ENCODE peak calls at places on chromosomes 3 and 15, in nine cellular contexts. Q is naive B cell; M is AG10803; N is activated naive CD4-positive, alpha-beta T cell; I is GM12892; W is Right ventricle myocardium inferior; G is AG08395; C is AG09309; L is NCI-H2171. P is an unnamed sample.

GRCh38 chr3:49930922-49931321 is 1.3 kb upstream of the MON1A start:
- DNase-seq in L (no peak), I (no peak), W (no peak), G (no peak), N (no peak), C (no peak), Q (no peak), M (no peak), P (peak; percentile 21)

GRCh38 chr3:191882289-191882688 is 421.3 kb downstream of the PYDC2 start:
- DNase-seq in I (no peak), G (no peak), Q (no peak), N (no peak), C (no peak), M (no peak), L (no peak), W (no peak), P (no peak)

GRCh38 chr15:31278056-31278445 is 48.6 kb upstream of the KLF13 start:
- DNase-seq in M (no peak), N (no peak), L (no peak), W (no peak), C (no peak), G (no peak), I (no peak), Q (no peak), P (no peak)

GRCh38 chr15:69573815-69574472 is 121.3 kb downstream of the RPLP1 start:
- DNase-seq in G (no peak), C (no peak), I (no peak), W (no peak), M (no peak), Q (no peak), N (no peak), L (no peak), P (peak; percentile 37)

GRCh38 chr3:127789051-127789450 is 33.3 kb downstream of the MGLL start:
- DNase-seq in Q (no peak), W (no peak), M (no peak), G (no peak), N (no peak), L (no peak), C (no peak), I (no peak), P (peak; percentile 47)

GRCh38 chr15:59993950-59994401 is 10.1 kb upstream of the FOXB1 start:
- DNase-seq in G (no peak), C (no peak), Q (no peak), W (no peak), L (no peak), N (no peak), M (no peak), I (no peak), P (no peak)

GRCh38 chr15:94397377-94397776 is 166.0 kb downstream of the MCTP2 start:
- DNase-seq in W (no peak), L (no peak), N (no peak), G (no peak), C (no peak), Q (no peak), M (no peak), I (no peak), P (no peak)

GRCh38 chr3:135905058-135905724 is 60.3 kb upstream of the PPP2R3A start:
- DNase-seq in C (no peak), M (peak; percentile 55), L (no peak), Q (no peak), I (no peak), W (no peak), N (no peak), G (peak; percentile 50), P (peak; percentile 48)

GRCh38 chr15:24678485-24678884 is 2.9 kb downstream of the NPAP1 start:
- DNase-seq in L (no peak), W (no peak), G (no peak), N (no peak), C (no peak), I (no peak), M (no peak), Q (no peak), P (no peak)

GRCh38 chr3:99351097-99351496 is 287.3 kb upstream of the COL8A1 start:
- DNase-seq in W (no peak), C (peak; percentile 31), Q (no peak), G (no peak), N (no peak), M (peak; percentile 83), L (no peak), I (no peak), P (peak; percentile 7)

GRCh38 chr3:106609666-106610301 is 741.0 kb upstream of the CBLB start:
- DNase-seq in C (peak; percentile 91), N (no peak), L (peak; percentile 70), I (no peak), Q (peak; percentile 60), M (peak; percentile 93), W (no peak), G (peak; percentile 66), P (peak; percentile 92)

GRCh38 chr15:82045179-82045891 is 483 bp downstream of the MEX3B start:
- DNase-seq in W (peak; percentile 81), Q (peak; percentile 26), G (peak; percentile 40), I (no peak), L (peak; percentile 3), C (no peak), N (peak; percentile 33), M (peak; percentile 46), P (peak; percentile 66)

GRCh38 chr3:100102757-100103156 is 11.5 kb downstream of the FILIP1L start:
- DNase-seq in M (no peak), L (no peak), I (no peak), Q (no peak), G (no peak), C (no peak), W (no peak), N (no peak), P (no peak)

GRCh38 chr15:73854265-73854664 is 19.1 kb upstream of the TBC1D21 start:
- DNase-seq in N (no peak), W (no peak), M (no peak), L (no peak), G (no peak), Q (no peak), I (no peak), C (no peak), P (no peak)

GRCh38 chr15:72599855-72600464 is 54.5 kb upstream of the GOLGA6B start:
- DNase-seq in G (peak; percentile 73), M (peak; percentile 59), W (no peak), L (no peak), C (peak; percentile 28), Q (peak; percentile 9), N (no peak), I (no peak), P (peak; percentile 66)

GRCh38 chr15:73691398-73691797 is 7.2 kb downstream of the CD276 start:
- DNase-seq in C (no peak), G (peak; percentile 74), W (peak; percentile 79), I (no peak), Q (no peak), M (peak; percentile 79), N (no peak), L (no peak), P (peak; percentile 79)

GRCh38 chr3:70606018-70606417 is 293.6 kb upstream of the MDFIC2 start:
- DNase-seq in L (no peak), M (no peak), I (no peak), Q (no peak), G (no peak), W (no peak), N (no peak), C (no peak), P (peak; percentile 5)

GRCh38 chr15:58264068-58264971 is 126.1 kb downstream of the AQP9 start:
- DNase-seq in I (no peak), L (no peak), M (no peak), C (no peak), N (no peak), W (no peak), Q (no peak), G (no peak), P (no peak)

GRCh38 chr3:139758654-139759291 is 81.0 kb upstream of the NMNAT3 start:
- DNase-seq in C (no peak), W (no peak), Q (no peak), N (no peak), G (peak; percentile 47), M (peak; percentile 87), I (no peak), L (no peak), P (peak; percentile 92)

GRCh38 chr3:187852842-187853727 is 107.8 kb upstream of the BCL6 start:
- DNase-seq in I (no peak), N (no peak), C (no peak), Q (no peak), W (no peak), M (no peak), L (no peak), G (no peak), P (peak; percentile 55)

GRCh38 chr3:7978104-7978457 is 523.5 kb upstream of the LMCD1 start:
- DNase-seq in N (no peak), I (no peak), L (no peak), G (no peak), W (no peak), M (no peak), C (no peak), Q (no peak), P (no peak)

GRCh38 chr3:63877737-63878393 is 14.2 kb downstream of the ATXN7 start:
- DNase-seq in C (no peak), Q (no peak), G (peak; percentile 63), M (peak; percentile 46), L (no peak), W (no peak), N (no peak), I (no peak), P (peak; percentile 71)

GRCh38 chr15:28977377-28978010 is 91.7 kb downstream of the APBA2 start:
- DNase-seq in I (no peak), N (no peak), C (peak; percentile 84), Q (no peak), M (peak; percentile 92), W (no peak), G (peak; percentile 66), L (no peak), P (peak; percentile 99)

GRCh38 chr3:144312702-144313101 is 341.1 kb downstream of the DIPK2A start:
- DNase-seq in G (no peak), I (no peak), L (no peak), M (no peak), W (no peak), N (no peak), C (no peak), Q (no peak), P (no peak)

GRCh38 chr3:45211466-45212094 is 14.5 kb downstream of the TMEM158 start:
- DNase-seq in C (no peak), M (peak; percentile 66), G (peak; percentile 45), N (no peak), L (no peak), Q (no peak), I (no peak), W (no peak), P (peak; percentile 18)

GRCh38 chr3:15794842-15795562 is 2.8 kb downstream of the ANKRD28 start:
- DNase-seq in G (no peak), M (peak; percentile 40), W (no peak), I (no peak), N (no peak), C (no peak), L (no peak), Q (no peak), P (peak; percentile 56)

GRCh38 chr3:151589311-151589710 is 128.4 kb upstream of the IGSF10 start:
- DNase-seq in G (no peak), I (no peak), W (no peak), L (no peak), M (peak; percentile 61), N (no peak), Q (no peak), C (no peak), P (no peak)

GRCh38 chr3:45343947-45344346 is 44.4 kb upstream of the LARS2 start:
- DNase-seq in L (no peak), G (no peak), N (no peak), M (no peak), C (no peak), Q (no peak), I (no peak), W (no peak), P (peak; percentile 48)

GRCh38 chr3:63726656-63727055 is 74.2 kb downstream of the SNTN start:
- DNase-seq in G (no peak), M (peak; percentile 12), L (no peak), Q (no peak), N (no peak), W (no peak), I (no peak), C (no peak), P (no peak)

GRCh38 chr3:16243706-16244490 is 20.8 kb downstream of the DPH3 start:
- DNase-seq in G (peak; percentile 25), I (no peak), N (no peak), L (no peak), M (no peak), C (no peak), W (peak; percentile 67), Q (no peak), P (peak; percentile 72)

GRCh38 chr3:45896956-45897355 is 10.6 kb downstream of the CCR9 start:
- DNase-seq in N (no peak), L (no peak), Q (no peak), M (peak; percentile 33), C (no peak), I (no peak), W (no peak), G (no peak), P (peak; percentile 88)